ENCODE peak calls at places on chromosomes 5 and 9, in eight cellular contexts. One of them, this sample, is unnamed. For H3K36me3, the result is how much of the 10 kb centered on the place peaks cover.

GRCh38 chr9:26789959-26790358 is 102.6 kb downstream of the CAAP1 start:
- DNase-seq in BE2C: no peak
- DNase-seq in colonic mucosa: no peak
- DNase-seq in kidney: no peak
- DNase-seq in CD4-positive, CD25-positive, alpha-beta regulatory T cell: no peak
- DNase-seq in lung: no peak
- DNase-seq in transverse colon: no peak
- DNase-seq in GM23338: no peak
- DNase-seq in this sample: no peak

GRCh38 chr9:38292480-38292879 is 100.0 kb upstream of the ALDH1B1 start:
- DNase-seq in CD4-positive, CD25-positive, alpha-beta regulatory T cell: no peak
- DNase-seq in kidney: no peak
- DNase-seq in lung: no peak
- DNase-seq in transverse colon: no peak
- DNase-seq in GM23338: no peak
- DNase-seq in BE2C: no peak
- DNase-seq in colonic mucosa: no peak
- DNase-seq in this sample: no peak

GRCh38 chr9:121559183-121559582 is 59.5 kb upstream of the GGTA1 start:
- DNase-seq in colonic mucosa: no peak
- DNase-seq in transverse colon: no peak
- DNase-seq in kidney: no peak
- DNase-seq in CD4-positive, CD25-positive, alpha-beta regulatory T cell: no peak
- DNase-seq in lung: no peak
- DNase-seq in BE2C: no peak
- DNase-seq in GM23338: no peak
- DNase-seq in this sample: peak

GRCh38 chr9:104906441-104907277 is 21.3 kb downstream of the ABCA1 start:
- DNase-seq in GM23338: no peak
- DNase-seq in CD4-positive, CD25-positive, alpha-beta regulatory T cell: no peak
- DNase-seq in transverse colon: no peak
- DNase-seq in colonic mucosa: no peak
- DNase-seq in BE2C: no peak
- DNase-seq in lung: no peak
- DNase-seq in kidney: no peak
- DNase-seq in this sample: no peak

GRCh38 chr9:34653610-34654072 is 1.7 kb downstream of the IL11RA start:
- DNase-seq in kidney: no peak
- DNase-seq in CD4-positive, CD25-positive, alpha-beta regulatory T cell: no peak
- DNase-seq in colonic mucosa: no peak
- DNase-seq in transverse colon: no peak
- DNase-seq in GM23338: no peak
- DNase-seq in lung: no peak
- DNase-seq in BE2C: peak
- DNase-seq in this sample: no peak

GRCh38 chr9:129313331-129313955 is 135.4 kb upstream of the IER5L start:
- DNase-seq in lung: no peak
- DNase-seq in transverse colon: no peak
- DNase-seq in BE2C: no peak
- DNase-seq in colonic mucosa: no peak
- DNase-seq in GM23338: no peak
- DNase-seq in kidney: peak
- DNase-seq in CD4-positive, CD25-positive, alpha-beta regulatory T cell: no peak
- DNase-seq in this sample: no peak

GRCh38 chr5:100676807-100677631 is 141.8 kb downstream of the FAM174A start:
- DNase-seq in transverse colon: no peak
- DNase-seq in lung: no peak
- DNase-seq in CD4-positive, CD25-positive, alpha-beta regulatory T cell: no peak
- DNase-seq in GM23338: no peak
- DNase-seq in colonic mucosa: no peak
- DNase-seq in kidney: no peak
- DNase-seq in BE2C: no peak
- DNase-seq in this sample: no peak

GRCh38 chr9:27436234-27436633 is 87.9 kb upstream of the IFNK start:
- DNase-seq in BE2C: no peak
- DNase-seq in transverse colon: no peak
- DNase-seq in CD4-positive, CD25-positive, alpha-beta regulatory T cell: no peak
- DNase-seq in lung: no peak
- DNase-seq in GM23338: no peak
- DNase-seq in kidney: no peak
- DNase-seq in colonic mucosa: no peak
- DNase-seq in this sample: no peak

GRCh38 chr5:118236108-118236849 is 752.1 kb downstream of the DTWD2 start:
- DNase-seq in transverse colon: no peak
- DNase-seq in GM23338: no peak
- DNase-seq in lung: no peak
- DNase-seq in CD4-positive, CD25-positive, alpha-beta regulatory T cell: no peak
- DNase-seq in BE2C: no peak
- DNase-seq in kidney: no peak
- DNase-seq in colonic mucosa: no peak
- DNase-seq in this sample: peak

GRCh38 chr9:84404095-84404686 is 63.6 kb upstream of the SLC28A3 start:
- DNase-seq in kidney: no peak
- DNase-seq in CD4-positive, CD25-positive, alpha-beta regulatory T cell: no peak
- DNase-seq in BE2C: no peak
- DNase-seq in colonic mucosa: no peak
- DNase-seq in GM23338: peak
- DNase-seq in transverse colon: no peak
- DNase-seq in lung: no peak
- DNase-seq in this sample: no peak

GRCh38 chr9:35549466-35549865 is 55.6 kb upstream of the TESK1 start:
- DNase-seq in colonic mucosa: no peak
- DNase-seq in kidney: no peak
- DNase-seq in lung: no peak
- DNase-seq in BE2C: no peak
- DNase-seq in GM23338: no peak
- DNase-seq in transverse colon: no peak
- DNase-seq in CD4-positive, CD25-positive, alpha-beta regulatory T cell: no peak
- DNase-seq in this sample: no peak

GRCh38 chr5:93433422-93433821 is 147.6 kb downstream of the NR2F1-AS1 start:
- DNase-seq in BE2C: no peak
- DNase-seq in GM23338: no peak
- DNase-seq in lung: no peak
- DNase-seq in transverse colon: no peak
- DNase-seq in kidney: no peak
- DNase-seq in CD4-positive, CD25-positive, alpha-beta regulatory T cell: no peak
- DNase-seq in colonic mucosa: no peak
- DNase-seq in this sample: no peak

GRCh38 chr5:172904643-172905345 is 54.4 kb upstream of the RPL26L1 start:
- DNase-seq in CD4-positive, CD25-positive, alpha-beta regulatory T cell: no peak
- DNase-seq in BE2C: peak
- DNase-seq in colonic mucosa: peak
- DNase-seq in transverse colon: peak
- DNase-seq in kidney: peak
- DNase-seq in lung: peak
- DNase-seq in GM23338: peak
- DNase-seq in this sample: no peak

GRCh38 chr5:104347119-104347708 is 784.6 kb upstream of the NUDT12 start:
- DNase-seq in GM23338: peak
- DNase-seq in transverse colon: no peak
- DNase-seq in BE2C: peak
- DNase-seq in kidney: no peak
- DNase-seq in CD4-positive, CD25-positive, alpha-beta regulatory T cell: no peak
- DNase-seq in colonic mucosa: no peak
- DNase-seq in lung: no peak
- DNase-seq in this sample: no peak

GRCh38 chr5:57779383-57780223 is 297.0 kb upstream of the ACTBL2 start:
- DNase-seq in lung: peak
- DNase-seq in CD4-positive, CD25-positive, alpha-beta regulatory T cell: peak
- DNase-seq in BE2C: peak
- DNase-seq in transverse colon: no peak
- DNase-seq in colonic mucosa: peak
- DNase-seq in kidney: no peak
- DNase-seq in GM23338: peak
- DNase-seq in this sample: no peak

GRCh38 chr5:88732181-88732633 is 150.8 kb downstream of the MEF2C start:
- DNase-seq in transverse colon: peak
- DNase-seq in kidney: peak
- DNase-seq in GM23338: no peak
- DNase-seq in colonic mucosa: no peak
- DNase-seq in lung: no peak
- DNase-seq in BE2C: no peak
- DNase-seq in CD4-positive, CD25-positive, alpha-beta regulatory T cell: no peak
- DNase-seq in this sample: peak

GRCh38 chr5:147407094-147407681 is 102.7 kb downstream of the DPYSL3 start:
- DNase-seq in lung: no peak
- DNase-seq in transverse colon: no peak
- DNase-seq in GM23338: no peak
- DNase-seq in BE2C: no peak
- DNase-seq in colonic mucosa: no peak
- DNase-seq in CD4-positive, CD25-positive, alpha-beta regulatory T cell: no peak
- DNase-seq in kidney: no peak
- DNase-seq in this sample: no peak

GRCh38 chr5:129098488-129099183 is 4.1 kb downstream of the ISOC1 start:
- DNase-seq in lung: no peak
- DNase-seq in colonic mucosa: no peak
- DNase-seq in GM23338: no peak
- DNase-seq in transverse colon: no peak
- DNase-seq in kidney: no peak
- DNase-seq in CD4-positive, CD25-positive, alpha-beta regulatory T cell: no peak
- DNase-seq in BE2C: no peak
- DNase-seq in this sample: no peak

GRCh38 chr5:7894439-7894838 is 25.5 kb downstream of the MTRR start:
- DNase-seq in BE2C: no peak
- DNase-seq in GM23338: no peak
- DNase-seq in kidney: no peak
- DNase-seq in lung: no peak
- DNase-seq in colonic mucosa: no peak
- DNase-seq in CD4-positive, CD25-positive, alpha-beta regulatory T cell: no peak
- DNase-seq in transverse colon: no peak
- DNase-seq in this sample: no peak

GRCh38 chr5:7897014-7897600 is 28.2 kb downstream of the MTRR start:
- DNase-seq in lung: no peak
- DNase-seq in GM23338: peak
- DNase-seq in colonic mucosa: no peak
- DNase-seq in CD4-positive, CD25-positive, alpha-beta regulatory T cell: peak
- DNase-seq in BE2C: peak
- DNase-seq in transverse colon: peak
- DNase-seq in kidney: no peak
- DNase-seq in this sample: no peak

GRCh38 chr5:7894860-7895259 is 25.9 kb downstream of the MTRR start:
- DNase-seq in transverse colon: no peak
- DNase-seq in BE2C: no peak
- DNase-seq in colonic mucosa: no peak
- DNase-seq in kidney: no peak
- DNase-seq in CD4-positive, CD25-positive, alpha-beta regulatory T cell: peak
- DNase-seq in GM23338: no peak
- DNase-seq in lung: no peak
- DNase-seq in this sample: no peak
- H3K36me3 ChIP-seq in transverse colon: under half
- H3K36me3 ChIP-seq in BE2C: half or more
- H3K36me3 ChIP-seq in colonic mucosa: under half
- H3K36me3 ChIP-seq in kidney: half or more
- H3K36me3 ChIP-seq in CD4-positive, CD25-positive, alpha-beta regulatory T cell: half or more
- H3K36me3 ChIP-seq in GM23338: half or more
- H3K36me3 ChIP-seq in lung: under half
- H3K36me3 ChIP-seq in this sample: under half

DNA sequence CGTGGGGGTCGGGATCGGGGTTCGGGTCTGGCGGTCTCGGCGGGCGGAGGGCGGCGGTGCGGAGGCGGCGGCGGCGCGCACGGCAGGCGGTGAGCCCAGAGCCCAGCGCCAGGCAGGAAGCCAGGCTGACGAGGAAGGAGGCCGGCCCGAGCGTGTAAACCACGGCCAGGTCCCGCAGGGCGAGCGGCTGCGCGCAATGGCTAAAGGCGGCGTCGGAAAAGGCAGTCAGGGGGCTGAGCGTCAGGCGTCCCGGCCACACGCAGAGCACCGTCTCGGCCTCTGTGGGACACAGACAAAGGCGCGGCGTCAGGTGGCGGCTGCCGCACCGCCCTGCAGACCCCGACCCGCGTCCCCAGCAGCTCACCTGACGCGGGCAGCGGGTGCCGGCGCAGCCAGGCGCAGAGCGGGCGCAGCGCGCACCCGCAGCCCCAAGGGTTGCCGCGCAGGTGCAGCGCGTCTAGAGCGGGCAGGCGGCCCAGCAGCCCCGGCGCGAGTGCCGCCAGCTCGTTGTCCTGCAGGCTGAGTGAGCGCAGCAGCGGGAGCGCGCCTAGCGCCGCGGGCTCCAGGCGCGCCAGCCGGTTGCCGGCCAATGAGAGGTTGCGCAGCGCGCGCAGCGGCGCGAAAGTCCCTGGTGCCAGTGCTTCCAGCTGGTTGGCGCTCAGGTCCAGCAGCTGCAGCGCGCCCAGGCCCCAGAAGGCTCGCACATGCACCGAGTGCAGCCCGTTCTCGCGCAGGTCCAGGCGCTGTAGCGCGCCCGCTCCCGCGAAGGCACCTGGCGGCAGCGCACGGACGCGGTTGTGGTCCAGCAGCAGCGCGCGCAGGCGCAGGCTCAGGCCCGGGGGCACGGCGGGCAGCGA is 716 bp downstream of the LRRC26 start:
- DNase-seq in CD4-positive, CD25-positive, alpha-beta regulatory T cell: no peak
- DNase-seq in transverse colon: peak
- DNase-seq in kidney: no peak
- DNase-seq in lung: no peak
- DNase-seq in GM23338: peak
- DNase-seq in BE2C: peak
- DNase-seq in colonic mucosa: peak
- DNase-seq in this sample: peak
- H3K4me3 ChIP-seq in CD4-positive, CD25-positive, alpha-beta regulatory T cell: no peak
- H3K4me3 ChIP-seq in transverse colon: no peak
- H3K4me3 ChIP-seq in kidney: no peak
- H3K4me3 ChIP-seq in lung: no peak
- H3K4me3 ChIP-seq in GM23338: peak
- H3K4me3 ChIP-seq in BE2C: peak
- H3K4me3 ChIP-seq in colonic mucosa: peak
- H3K4me3 ChIP-seq in this sample: peak

DNA sequence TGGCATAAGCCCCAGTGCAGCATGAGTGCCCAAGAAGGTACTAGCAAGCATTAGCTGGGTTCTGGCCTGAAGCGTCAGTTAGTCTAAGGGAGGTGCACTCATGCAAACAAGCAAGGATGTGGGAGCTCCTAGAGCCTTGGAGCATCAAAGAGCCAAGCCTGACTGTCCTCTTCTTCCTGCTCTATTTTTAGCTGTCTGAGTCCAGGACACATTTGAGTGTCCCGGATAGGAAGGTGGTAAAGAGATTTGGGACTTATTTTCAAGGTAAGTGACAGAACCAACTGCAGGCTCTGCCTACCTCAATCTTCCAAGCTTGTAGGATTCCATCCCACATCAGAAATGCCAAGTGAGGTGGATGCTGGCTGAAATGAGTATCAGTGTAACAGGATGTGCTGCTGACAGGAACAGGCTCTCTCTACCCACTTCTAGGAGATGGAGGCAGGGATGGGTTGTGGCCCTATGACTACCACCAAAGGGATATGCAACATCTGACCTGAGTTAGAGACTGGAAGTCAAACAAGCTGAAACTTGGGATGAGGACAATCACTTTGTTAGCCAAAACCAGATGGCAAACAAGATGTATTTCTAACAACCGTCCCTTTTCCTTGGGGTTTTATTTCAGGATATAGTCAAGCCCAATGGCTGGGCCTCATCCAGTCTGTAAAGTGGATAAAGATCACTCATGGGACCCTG is 15.1 kb downstream of the MACROH2A1 start:
- DNase-seq in CD4-positive, CD25-positive, alpha-beta regulatory T cell: no peak
- DNase-seq in transverse colon: no peak
- DNase-seq in colonic mucosa: no peak
- DNase-seq in lung: no peak
- DNase-seq in kidney: no peak
- DNase-seq in BE2C: no peak
- DNase-seq in GM23338: no peak
- DNase-seq in this sample: no peak
- H3K36me3 ChIP-seq in CD4-positive, CD25-positive, alpha-beta regulatory T cell: half or more
- H3K36me3 ChIP-seq in transverse colon: under half
- H3K36me3 ChIP-seq in colonic mucosa: under half
- H3K36me3 ChIP-seq in lung: under half
- H3K36me3 ChIP-seq in kidney: under half
- H3K36me3 ChIP-seq in BE2C: half or more
- H3K36me3 ChIP-seq in GM23338: under half
- H3K36me3 ChIP-seq in this sample: under half

GRCh38 chr9:130352081-130352480 is 86.5 kb downstream of the HMCN2 start:
- DNase-seq in BE2C: no peak
- DNase-seq in lung: no peak
- DNase-seq in transverse colon: peak
- DNase-seq in colonic mucosa: peak
- DNase-seq in CD4-positive, CD25-positive, alpha-beta regulatory T cell: no peak
- DNase-seq in kidney: no peak
- DNase-seq in GM23338: no peak
- DNase-seq in this sample: no peak
- H3K4me3 ChIP-seq in BE2C: no peak
- H3K4me3 ChIP-seq in lung: no peak
- H3K4me3 ChIP-seq in transverse colon: no peak
- H3K4me3 ChIP-seq in colonic mucosa: no peak
- H3K4me3 ChIP-seq in CD4-positive, CD25-positive, alpha-beta regulatory T cell: no peak
- H3K4me3 ChIP-seq in kidney: no peak
- H3K4me3 ChIP-seq in GM23338: no peak
- H3K4me3 ChIP-seq in this sample: no peak

This sample was measured in GM06990.